ENCODE peak calls at places on chromosomes 12 and 14, in six cellular contexts. Y, N, D, W, E and O are unnamed samples.

GRCh38 chr14:58607131-58607531 is 30.6 kb upstream of the DACT1 start:
- DNase-seq in Y (no peak), D (no peak), E (no peak), N (no peak), W (no peak), O (no peak)

GRCh38 chr12:73225371-73225937 is 953.3 kb downstream of the TRHDE start:
- DNase-seq in W (no peak), Y (no peak), N (no peak), E (no peak), D (no peak), O (no peak)

GRCh38 chr12:107749094-107749493 is 11.8 kb downstream of the PRDM4 start:
- DNase-seq in E (no peak), N (no peak), D (no peak), W (no peak), Y (peak), O (no peak)

GRCh38 chr12:11621797-11622423 is 27.6 kb upstream of the ETV6 start:
- DNase-seq in Y (no peak), D (peak), N (no peak), W (peak), E (no peak), O (peak)

GRCh38 chr12:49088190-49088931 is 6.2 kb downstream of the DHH start:
- DNase-seq in D (peak), Y (peak), W (peak), N (peak), E (peak), O (peak)

GRCh38 chr14:32509632-32510187 is 180.6 kb downstream of the AKAP6 start:
- DNase-seq in E (peak), W (no peak), N (no peak), Y (peak), D (peak), O (no peak)

GRCh38 chr12:64900540-64900939 is 76.1 kb downstream of the TBC1D30 start:
- DNase-seq in Y (peak), N (no peak), W (no peak), E (no peak), D (no peak), O (no peak)

GRCh38 chr12:98856897-98857540 is 211.9 kb downstream of the APAF1 start:
- DNase-seq in Y (no peak), E (no peak), W (no peak), N (no peak), D (no peak), O (no peak)

GRCh38 chr14:26841920-26842741 is 244.3 kb upstream of the NOVA1 start:
- DNase-seq in N (peak), E (peak), Y (peak), D (peak), W (peak), O (no peak)

DNA sequence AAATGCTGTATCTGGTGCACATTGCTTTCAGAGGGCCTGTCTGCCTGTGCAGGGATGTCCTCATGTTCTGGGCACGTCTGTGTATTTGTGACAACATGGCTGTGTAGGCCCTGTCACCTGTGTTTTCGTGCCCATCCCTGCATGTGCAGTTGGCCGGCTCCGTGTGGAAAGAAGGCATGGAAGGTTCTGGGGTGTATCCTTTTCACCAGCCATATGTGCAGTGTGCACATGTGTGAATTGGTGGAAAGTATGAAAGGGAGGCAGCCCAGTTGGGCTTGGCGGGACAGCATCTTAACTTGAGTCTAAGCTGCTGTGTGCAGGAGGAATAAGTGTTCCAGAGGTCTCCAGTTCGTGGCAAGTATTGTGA is 645 bp downstream of the TSPAN11 start:
- DNase-seq in Y (no peak), E (no peak), N (no peak), W (no peak), D (no peak), O (no peak)
- H3K4me3 ChIP-seq in Y (no peak), E (no peak), N (no peak), W (no peak), D (no peak), O (no peak)

GRCh38 chr12:131617596-131618302 is 93.1 kb upstream of the SFSWAP start:
- DNase-seq in D (no peak), W (no peak), E (no peak), N (no peak), Y (no peak), O (peak)

GRCh38 chr12:131620520-131620919 is 90.4 kb upstream of the SFSWAP start:
- DNase-seq in E (no peak), Y (no peak), D (no peak), N (no peak), W (no peak), O (peak)

GRCh38 chr12:131618303-131618658 is 92.6 kb upstream of the SFSWAP start:
- DNase-seq in N (no peak), W (no peak), Y (no peak), E (no peak), D (no peak), O (no peak)

GRCh38 chr12:131619736-131620506 is 91.0 kb upstream of the SFSWAP start:
- DNase-seq in E (no peak), N (no peak), D (no peak), W (no peak), Y (no peak), O (no peak)

DNA sequence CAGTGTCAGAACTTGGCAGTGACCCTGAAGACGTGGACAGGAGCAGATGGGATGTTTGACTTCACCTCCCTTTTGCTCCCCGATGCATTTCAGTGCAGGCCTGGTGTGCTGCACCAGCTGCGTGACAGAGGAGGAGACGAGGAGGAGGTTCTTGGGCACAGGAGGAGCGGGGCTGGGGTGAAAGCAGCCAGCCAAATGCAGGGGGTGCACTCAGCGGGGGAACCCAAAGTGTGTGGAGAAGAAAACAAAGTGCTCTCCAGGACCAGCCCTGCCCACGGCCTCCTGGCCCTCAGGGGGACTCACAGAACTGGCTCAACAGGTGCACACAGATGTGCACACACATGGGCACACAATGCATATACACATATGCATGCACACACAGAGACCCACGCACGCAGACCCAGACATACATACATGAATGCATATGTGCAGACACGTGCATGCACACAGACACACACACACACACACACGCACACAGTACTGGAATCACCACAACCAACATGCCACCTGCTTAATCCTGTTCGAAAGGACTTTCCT is 91.7 kb upstream of the SFSWAP start:
- DNase-seq in Y (no peak), E (no peak), W (no peak), D (no peak), N (no peak), O (no peak)
- TF ChIP-seq CTCF in Y (no peak), E (no peak), W (no peak), D (no peak), N (no peak), O (no peak)

GRCh38 chr12:92926549-92926948 is 2.5 kb downstream of the EEA1 start:
- DNase-seq in N (no peak), E (no peak), D (no peak), Y (no peak), W (no peak), O (no peak)
- H3K4me3 ChIP-seq in N (no peak), E (no peak), D (peak), Y (no peak), W (no peak), O (no peak)

DNA sequence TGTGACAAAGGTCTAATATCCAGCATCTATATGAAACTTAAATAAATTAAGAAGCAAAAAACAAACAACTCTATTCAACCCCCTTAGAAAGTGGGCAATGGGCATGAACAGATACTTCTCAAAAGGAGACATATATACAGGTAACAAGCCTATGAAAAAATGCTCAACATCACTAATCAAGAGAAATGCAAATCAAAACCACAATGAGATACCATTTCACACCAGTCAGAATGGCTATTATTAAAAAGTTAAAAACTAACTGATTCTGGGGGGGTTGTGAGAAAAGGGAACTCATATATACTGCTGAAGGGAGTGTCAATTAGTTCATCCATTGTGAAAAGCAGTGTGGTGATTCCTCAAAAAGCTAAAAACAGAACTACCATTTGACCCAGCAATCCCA is 198.9 kb downstream of the BMP4 start:
- DNase-seq in Y (no peak), N (no peak), E (no peak), D (no peak), W (no peak), O (no peak)
- TF ChIP-seq CTCF in Y (no peak), N (no peak), E (no peak), D (no peak), W (no peak), O (no peak)

DNA sequence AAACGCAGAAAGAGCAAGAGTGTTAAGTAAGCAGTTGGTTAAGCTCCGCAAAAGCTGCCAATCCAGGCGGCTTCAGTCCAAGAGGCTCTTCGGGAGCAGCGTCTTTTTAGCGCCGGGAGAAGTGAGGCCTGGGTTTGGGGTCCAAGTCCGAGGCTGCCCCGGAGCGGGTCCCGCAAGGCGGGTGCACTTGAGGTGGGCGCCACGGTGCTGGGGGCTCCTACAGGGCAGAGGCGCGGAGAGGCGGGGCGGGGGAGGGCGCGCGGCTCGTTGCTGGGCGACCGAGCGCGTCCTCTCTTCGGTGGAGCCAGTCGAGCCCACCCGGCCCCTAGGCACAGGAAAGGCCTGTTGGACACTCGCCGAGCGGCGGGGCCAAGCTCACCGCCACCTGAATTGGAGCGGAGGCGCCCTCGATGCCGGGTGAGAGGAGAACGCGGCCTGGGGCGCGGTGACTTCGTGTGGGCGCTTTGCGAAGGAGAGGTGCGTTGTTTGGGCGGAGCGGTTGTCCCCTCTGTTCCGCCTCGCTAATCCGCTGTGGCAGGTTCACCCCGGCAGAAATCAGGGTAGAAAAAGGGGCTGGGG is 15.6 kb downstream of the TTC6 start:
- DNase-seq in N (no peak), E (no peak), W (no peak), Y (no peak), D (no peak), O (no peak)
- H3K4me3 ChIP-seq in N (no peak), E (no peak), W (no peak), Y (no peak), D (no peak), O (no peak)

GRCh38 chr12:14846878-14847580 is 3.7 kb upstream of the ART4 start:
- DNase-seq in D (no peak), W (no peak), N (no peak), Y (no peak), E (no peak), O (no peak)

GRCh38 chr12:14849664-14850063 is 6.3 kb upstream of the ART4 start:
- DNase-seq in W (no peak), E (no peak), N (no peak), D (no peak), Y (peak), O (no peak)

GRCh38 chr12:14843425-14843887 is at the start of gene ART4:
- DNase-seq in D (no peak), N (no peak), E (peak), W (no peak), Y (no peak), O (no peak)

GRCh38 chr12:14845350-14845750 is 2.0 kb upstream of the ART4 start:
- DNase-seq in D (peak), Y (peak), W (peak), E (peak), N (no peak), O (peak)

DNA sequence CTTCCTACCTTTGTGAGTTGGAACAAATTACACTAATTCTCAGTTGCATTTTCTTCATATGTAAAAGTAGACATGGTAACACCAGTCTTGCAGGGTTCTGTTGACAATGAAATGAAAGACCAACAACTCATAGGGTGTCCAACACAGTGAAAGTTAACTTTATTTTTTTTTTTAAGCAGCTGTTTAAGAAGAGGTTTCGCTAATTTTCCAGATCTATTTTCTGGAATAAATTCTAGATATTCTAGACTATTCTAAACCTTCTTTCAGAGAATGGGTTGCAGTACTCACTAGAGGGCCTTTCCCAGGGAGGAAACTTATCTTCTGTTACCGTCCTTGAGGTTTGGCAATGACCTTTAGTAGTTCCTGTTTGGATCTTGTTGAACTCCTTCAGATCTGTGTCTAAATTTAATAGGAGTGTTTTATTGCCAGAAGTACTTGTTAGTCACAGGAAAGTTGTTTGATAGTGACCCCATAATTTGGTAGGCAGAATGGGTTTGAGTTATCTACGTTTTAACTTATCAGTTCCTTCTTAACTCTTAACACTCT is 2.8 kb upstream of the ART4 start:
- DNase-seq in Y (no peak), W (no peak), N (no peak), E (no peak), D (no peak), O (no peak)
- TF ChIP-seq CTCF in Y (no peak), W (no peak), N (no peak), E (no peak), D (no peak), O (no peak)

DNA sequence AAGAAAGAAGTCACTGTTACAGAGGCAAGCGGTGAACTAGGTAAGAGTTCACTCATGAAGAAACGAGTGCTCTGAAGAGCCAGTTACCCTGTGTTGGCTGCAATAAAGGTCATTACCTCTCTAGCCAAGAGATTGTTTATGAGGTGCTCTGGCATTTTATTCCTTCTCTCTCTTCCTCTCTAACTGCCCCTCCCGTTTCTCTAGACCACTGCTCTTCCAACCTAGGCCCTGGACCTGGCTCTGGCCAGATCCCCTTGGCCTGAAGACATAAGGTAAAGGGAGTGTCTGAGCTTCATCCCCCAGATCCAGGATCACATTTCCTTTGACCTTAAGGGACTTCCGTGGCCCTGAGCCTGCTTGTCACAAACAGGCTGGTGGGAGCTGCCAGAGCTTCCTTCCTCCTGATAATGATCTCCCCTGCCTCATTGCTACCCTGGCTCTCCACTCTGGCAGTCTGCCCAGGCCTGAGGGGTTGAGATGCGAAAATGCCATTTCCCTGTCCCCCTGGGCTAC is 2.0 kb downstream of the RNASE7 start:
- DNase-seq in E (no peak), W (no peak), N (no peak), D (peak), Y (no peak), O (peak)
- H3K4me3 ChIP-seq in E (no peak), W (no peak), N (no peak), D (no peak), Y (no peak), O (no peak)

GRCh38 chr12:123126294-123127144 is 24.4 kb downstream of the PITPNM2 start:
- DNase-seq in Y (peak), D (peak), W (no peak), N (peak), E (no peak), O (no peak)
- TF ChIP-seq CTCF in Y (no peak), D (no peak), W (no peak), N (no peak), E (no peak), O (peak)